ENCODE peak calls at places on chromosomes 2 and 18, in seven cellular contexts. One of them, this sample, is unnamed.

GRCh38 chr18:30730915-30731314 is 311.6 kb downstream of the DSC3 start:
- DNase-seq in GM12878: no peak
- DNase-seq in HepG2: no peak
- DNase-seq in K562: no peak
- DNase-seq in SK-N-SH: no peak
- DNase-seq in H1: no peak
- DNase-seq in HCT116: no peak
- DNase-seq in this sample: no peak

GRCh38 chr2:30480703-30481322 is 33.8 kb downstream of the LCLAT1 start:
- DNase-seq in GM12878: no peak
- DNase-seq in HepG2: no peak
- DNase-seq in SK-N-SH: no peak
- DNase-seq in H1: no peak
- DNase-seq in HCT116: no peak
- DNase-seq in K562: no peak
- DNase-seq in this sample: peak; percentile 22

GRCh38 chr2:36941867-36942266 is 24.5 kb downstream of the STRN start:
- DNase-seq in HCT116: no peak
- DNase-seq in SK-N-SH: no peak
- DNase-seq in K562: peak; percentile 36
- DNase-seq in GM12878: no peak
- DNase-seq in HepG2: no peak
- DNase-seq in H1: no peak
- DNase-seq in this sample: no peak

GRCh38 chr2:240426797-240427721 is 8.4 kb upstream of the GPC1 start:
- DNase-seq in HCT116: no peak
- DNase-seq in HepG2: no peak
- DNase-seq in K562: peak; percentile 34
- DNase-seq in GM12878: no peak
- DNase-seq in H1: no peak
- DNase-seq in SK-N-SH: no peak
- DNase-seq in this sample: no peak

GRCh38 chr2:127807678-127808353 is 3.2 kb downstream of the WDR33 start:
- DNase-seq in HepG2: no peak
- DNase-seq in K562: no peak
- DNase-seq in GM12878: no peak
- DNase-seq in H1: no peak
- DNase-seq in HCT116: no peak
- DNase-seq in SK-N-SH: no peak
- DNase-seq in this sample: no peak

GRCh38 chr2:203789613-203790012 is 78.0 kb upstream of the CTLA4 start:
- DNase-seq in H1: no peak
- DNase-seq in GM12878: no peak
- DNase-seq in K562: no peak
- DNase-seq in SK-N-SH: no peak
- DNase-seq in HCT116: no peak
- DNase-seq in HepG2: no peak
- DNase-seq in this sample: no peak

GRCh38 chr2:48173141-48173540 is 266.8 kb upstream of the FBXO11 start:
- DNase-seq in K562: no peak
- DNase-seq in HCT116: no peak
- DNase-seq in SK-N-SH: no peak
- DNase-seq in H1: no peak
- DNase-seq in GM12878: no peak
- DNase-seq in HepG2: no peak
- DNase-seq in this sample: no peak

GRCh38 chr18:61274561-61274960 is 58.7 kb upstream of the CDH20 start:
- DNase-seq in HepG2: no peak
- DNase-seq in K562: no peak
- DNase-seq in H1: no peak
- DNase-seq in GM12878: no peak
- DNase-seq in HCT116: no peak
- DNase-seq in SK-N-SH: no peak
- DNase-seq in this sample: no peak

GRCh38 chr2:217090024-217090473 is 230.2 kb upstream of the TNP1 start:
- DNase-seq in HCT116: no peak
- DNase-seq in K562: peak; percentile 72
- DNase-seq in GM12878: peak; percentile 82
- DNase-seq in H1: no peak
- DNase-seq in SK-N-SH: no peak
- DNase-seq in HepG2: no peak
- DNase-seq in this sample: peak; percentile 26

GRCh38 chr2:179460530-179460929 is 195.9 kb upstream of the SESTD1 start:
- DNase-seq in SK-N-SH: no peak
- DNase-seq in GM12878: no peak
- DNase-seq in K562: no peak
- DNase-seq in HepG2: peak; percentile 58
- DNase-seq in HCT116: peak; percentile 83
- DNase-seq in H1: no peak
- DNase-seq in this sample: no peak

DNA sequence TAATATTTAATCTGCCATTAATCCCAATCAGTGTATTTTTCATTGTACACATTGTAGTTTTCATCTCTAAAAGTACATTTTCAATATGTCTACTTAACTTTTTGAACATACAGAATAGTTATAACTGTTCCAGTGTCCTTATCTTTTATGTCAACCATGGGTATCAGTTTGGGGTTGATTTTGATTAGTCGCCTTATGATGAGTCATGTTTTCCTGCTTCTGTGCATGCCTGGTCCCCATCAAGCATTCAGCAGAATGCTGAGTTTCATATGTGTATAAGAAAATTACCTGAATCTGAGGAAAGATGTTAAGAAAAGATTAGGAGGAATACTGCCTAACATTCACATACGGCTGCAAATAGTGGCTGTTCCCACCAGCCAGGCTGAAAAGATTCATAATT is 17.7 kb downstream of the SPDYA start:
- DNase-seq in GM12878: no peak
- DNase-seq in HCT116: no peak
- DNase-seq in H1: no peak
- DNase-seq in K562: no peak
- DNase-seq in HepG2: no peak
- DNase-seq in SK-N-SH: no peak
- DNase-seq in this sample: no peak
- TF ChIP-seq JUND in GM12878: no peak
- TF ChIP-seq JUND in HCT116: peak; percentile 9
- TF ChIP-seq JUND in H1: no peak
- TF ChIP-seq JUND in K562: peak; percentile 61
- TF ChIP-seq JUND in HepG2: no peak
- TF ChIP-seq JUND in SK-N-SH: peak; percentile 30
- TF ChIP-seq JUND in this sample: no peak

GRCh38 chr18:69564602-69565001 is 163.9 kb downstream of the DOK6 start:
- DNase-seq in HCT116: no peak
- DNase-seq in K562: no peak
- DNase-seq in H1: no peak
- DNase-seq in SK-N-SH: no peak
- DNase-seq in GM12878: no peak
- DNase-seq in HepG2: no peak
- DNase-seq in this sample: no peak

GRCh38 chr18:69569133-69569532 is 168.4 kb downstream of the DOK6 start:
- DNase-seq in HCT116: no peak
- DNase-seq in HepG2: no peak
- DNase-seq in H1: no peak
- DNase-seq in K562: no peak
- DNase-seq in SK-N-SH: no peak
- DNase-seq in GM12878: no peak
- DNase-seq in this sample: no peak

DNA sequence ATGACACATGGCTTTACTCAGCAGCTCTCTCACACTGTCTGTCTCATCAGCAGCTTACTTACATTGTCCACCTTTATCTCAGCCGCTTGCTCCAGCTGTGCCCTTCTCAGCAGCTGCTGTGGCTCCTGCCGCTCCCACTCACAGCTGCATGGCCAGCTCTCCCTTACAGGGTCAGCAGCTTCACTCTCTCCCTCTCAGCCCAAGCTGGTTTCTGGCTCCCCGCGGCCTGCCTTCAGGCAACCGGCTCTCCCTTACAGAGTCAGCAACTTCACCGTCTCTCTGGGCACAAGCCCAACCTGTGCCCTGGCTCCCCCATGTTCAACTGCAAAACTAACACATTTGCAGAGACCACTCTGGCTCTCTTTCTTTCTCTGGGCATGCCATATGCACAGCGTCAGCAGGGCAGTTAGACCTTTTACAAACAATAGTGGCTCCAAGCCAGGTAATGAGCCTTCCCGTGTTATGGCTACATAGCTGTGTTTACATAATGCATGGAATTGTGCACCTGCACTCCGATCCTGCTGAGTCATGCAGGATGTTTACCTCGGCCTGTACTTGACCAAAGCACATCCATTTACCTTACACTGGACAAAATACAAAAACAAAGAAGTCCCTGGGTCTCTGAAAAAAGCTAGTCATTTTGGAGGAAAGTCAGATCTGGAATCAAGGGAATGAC is 167.3 kb downstream of the DOK6 start:
- DNase-seq in HepG2: peak; percentile 63
- DNase-seq in HCT116: no peak
- DNase-seq in K562: peak; percentile 0
- DNase-seq in H1: no peak
- DNase-seq in SK-N-SH: no peak
- DNase-seq in GM12878: no peak
- DNase-seq in this sample: peak; percentile 51
- TF ChIP-seq JUND in HepG2: no peak
- TF ChIP-seq JUND in HCT116: no peak
- TF ChIP-seq JUND in K562: no peak
- TF ChIP-seq JUND in H1: no peak
- TF ChIP-seq JUND in SK-N-SH: no peak
- TF ChIP-seq JUND in GM12878: no peak
- TF ChIP-seq JUND in this sample: no peak

DNA sequence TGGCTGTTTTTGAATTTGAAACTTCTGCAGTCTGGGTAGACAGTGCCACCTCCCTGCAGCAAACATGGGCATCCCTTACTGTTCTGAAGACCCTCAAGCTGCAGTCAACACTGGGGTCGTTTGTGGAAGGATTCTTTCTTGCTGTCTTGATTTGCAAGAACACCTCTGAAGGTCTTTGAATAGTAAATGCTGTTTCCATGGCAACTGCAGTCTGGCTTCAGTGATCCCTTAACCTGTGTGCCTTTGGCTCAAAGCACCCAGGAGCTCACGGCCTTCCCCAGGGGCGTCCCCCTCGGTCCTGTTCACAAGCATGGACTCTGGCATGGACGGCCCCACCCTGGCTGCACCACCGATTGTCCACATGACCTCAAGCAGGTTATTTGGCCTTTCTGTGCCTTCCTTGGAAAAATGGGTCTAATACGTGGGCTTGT is 38.3 kb downstream of the LRRFIP1 start:
- DNase-seq in HepG2: peak; percentile 33
- DNase-seq in HCT116: no peak
- DNase-seq in SK-N-SH: no peak
- DNase-seq in K562: no peak
- DNase-seq in H1: no peak
- DNase-seq in GM12878: no peak
- DNase-seq in this sample: no peak
- TF ChIP-seq JUND in HepG2: no peak
- TF ChIP-seq JUND in HCT116: no peak
- TF ChIP-seq JUND in SK-N-SH: no peak
- TF ChIP-seq JUND in K562: no peak
- TF ChIP-seq JUND in H1: no peak
- TF ChIP-seq JUND in GM12878: no peak
- TF ChIP-seq JUND in this sample: no peak

GRCh38 chr2:157305713-157306110 is 19.9 kb downstream of the ERMN start:
- DNase-seq in GM12878: no peak
- DNase-seq in HepG2: no peak
- DNase-seq in SK-N-SH: no peak
- DNase-seq in HCT116: no peak
- DNase-seq in H1: no peak
- DNase-seq in K562: no peak
- DNase-seq in this sample: no peak
- TF ChIP-seq JUND in GM12878: no peak
- TF ChIP-seq JUND in HepG2: no peak
- TF ChIP-seq JUND in SK-N-SH: no peak
- TF ChIP-seq JUND in HCT116: no peak
- TF ChIP-seq JUND in H1: no peak
- TF ChIP-seq JUND in K562: no peak
- TF ChIP-seq JUND in this sample: no peak

GRCh38 chr2:45585267-45585861 is 25.7 kb downstream of the SRBD1 start:
- DNase-seq in H1: no peak
- DNase-seq in SK-N-SH: peak; percentile 41
- DNase-seq in GM12878: no peak
- DNase-seq in K562: peak; percentile 33
- DNase-seq in HCT116: peak; percentile 26
- DNase-seq in HepG2: peak; percentile 50
- DNase-seq in this sample: peak; percentile 53
- TF ChIP-seq JUND in H1: no peak
- TF ChIP-seq JUND in SK-N-SH: no peak
- TF ChIP-seq JUND in GM12878: no peak
- TF ChIP-seq JUND in K562: no peak
- TF ChIP-seq JUND in HCT116: no peak
- TF ChIP-seq JUND in HepG2: no peak
- TF ChIP-seq JUND in this sample: no peak

GRCh38 chr2:195319112-195319460 is 337.9 kb upstream of the SLC39A10 start:
- DNase-seq in HCT116: no peak
- DNase-seq in HepG2: no peak
- DNase-seq in H1: no peak
- DNase-seq in K562: no peak
- DNase-seq in GM12878: no peak
- DNase-seq in SK-N-SH: no peak
- DNase-seq in this sample: no peak
- TF ChIP-seq JUND in HCT116: no peak
- TF ChIP-seq JUND in HepG2: no peak
- TF ChIP-seq JUND in H1: no peak
- TF ChIP-seq JUND in K562: no peak
- TF ChIP-seq JUND in GM12878: no peak
- TF ChIP-seq JUND in SK-N-SH: no peak
- TF ChIP-seq JUND in this sample: no peak

DNA sequence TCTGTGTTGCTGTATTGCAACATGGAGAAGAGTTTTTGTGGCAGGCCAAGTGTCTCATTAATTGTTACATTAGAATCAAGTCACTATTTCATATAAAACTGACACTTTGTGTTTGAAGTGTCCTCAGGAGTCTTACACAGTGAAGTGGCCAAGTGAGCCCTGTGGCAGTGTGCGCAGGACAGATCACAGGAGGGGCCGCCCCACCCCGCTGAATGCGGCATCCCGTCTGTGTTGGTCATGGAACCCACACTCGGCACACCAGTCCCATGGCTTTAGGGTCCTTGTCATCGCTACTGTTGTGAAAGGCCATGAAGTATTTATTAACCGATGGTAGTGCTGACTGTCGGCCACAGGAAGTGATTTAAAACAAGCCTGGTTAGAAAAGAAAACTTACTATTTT is 144.7 kb upstream of the NFATC1 start:
- DNase-seq in K562: no peak
- DNase-seq in SK-N-SH: no peak
- DNase-seq in H1: no peak
- DNase-seq in HepG2: no peak
- DNase-seq in HCT116: no peak
- DNase-seq in GM12878: no peak
- DNase-seq in this sample: no peak
- TF ChIP-seq JUND in K562: no peak
- TF ChIP-seq JUND in SK-N-SH: no peak
- TF ChIP-seq JUND in H1: no peak
- TF ChIP-seq JUND in HepG2: no peak
- TF ChIP-seq JUND in HCT116: no peak
- TF ChIP-seq JUND in GM12878: no peak
- TF ChIP-seq JUND in this sample: no peak

DNA sequence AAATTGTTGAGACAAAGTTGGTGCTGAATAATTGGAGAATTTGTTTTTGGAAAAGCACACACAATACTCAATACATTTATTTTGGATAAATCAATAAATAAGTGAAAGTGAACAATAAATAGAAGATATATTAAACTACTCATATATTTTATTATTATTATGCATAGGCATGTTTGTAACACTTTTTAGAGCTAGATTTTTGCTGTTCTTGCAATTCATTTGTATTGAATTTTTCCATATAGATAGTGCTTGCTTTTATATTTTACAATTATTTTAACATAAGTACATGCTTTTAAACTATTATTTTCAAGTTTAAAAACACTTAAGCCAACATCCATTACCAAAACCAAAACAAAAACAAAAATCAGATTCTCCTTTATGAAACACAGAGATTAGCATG is 43.9 kb downstream of the BAZ2B start:
- DNase-seq in K562: no peak
- DNase-seq in HCT116: no peak
- DNase-seq in H1: no peak
- DNase-seq in GM12878: no peak
- DNase-seq in HepG2: no peak
- DNase-seq in SK-N-SH: no peak
- DNase-seq in this sample: no peak
- TF ChIP-seq JUND in K562: no peak
- TF ChIP-seq JUND in HCT116: no peak
- TF ChIP-seq JUND in H1: no peak
- TF ChIP-seq JUND in GM12878: no peak
- TF ChIP-seq JUND in HepG2: no peak
- TF ChIP-seq JUND in SK-N-SH: no peak
- TF ChIP-seq JUND in this sample: no peak